ENCODE peak calls at places on chromosomes 6 and 20, in ten cellular contexts. V is NB4, X is H54, B is IMR-90, N is spleen, J is uterus, L is A549, C is adrenal gland, E is testis, Z is breast epithelium. P is an unnamed sample.

GRCh38 chr6:116136933-116137340 is 11.0 kb upstream of the COL10A1 start:
- DNase-seq in V (peak), X (no peak), B (no peak), N (no peak), J (no peak), L (no peak), C (no peak), E (no peak), Z (no peak), P (no peak)

GRCh38 chr20:43528258-43528875 is 20.9 kb downstream of the L3MBTL1 start:
- DNase-seq in V (no peak), X (no peak), B (no peak), N (no peak), J (no peak), L (no peak), C (no peak), E (no peak), Z (peak), P (no peak)

GRCh38 chr6:96898241-96898851 is 655 bp upstream of the NDUFAF4 start:
- DNase-seq in V (peak), X (no peak), B (peak), N (no peak), J (no peak), L (peak), C (no peak), E (no peak), Z (no peak), P (peak)

GRCh38 chr20:5729348-5729747 is 20.9 kb upstream of the SHLD1 start:
- DNase-seq in V (no peak), X (no peak), B (peak), N (no peak), J (no peak), L (peak), C (no peak), E (no peak), Z (no peak), P (no peak)

GRCh38 chr6:593139-593906 is 63.6 kb downstream of the HUS1B start:
- DNase-seq in V (peak), X (peak), B (peak), N (no peak), J (peak), L (peak), C (peak), E (peak), Z (no peak), P (peak)

GRCh38 chr20:1242530-1242929 is 16.7 kb downstream of the RAD21L1 start:
- DNase-seq in V (no peak), X (peak), B (peak), N (no peak), J (no peak), L (peak), C (no peak), E (no peak), Z (no peak), P (no peak)

GRCh38 chr6:90414352-90414751 is 117.7 kb upstream of the BACH2 start:
- DNase-seq in V (no peak), X (no peak), B (no peak), N (no peak), J (no peak), L (no peak), C (no peak), E (no peak), Z (no peak), P (no peak)

GRCh38 chr20:37386505-37387201 is 40.7 kb downstream of the SRC start:
- DNase-seq in V (no peak), X (no peak), B (no peak), N (peak), J (no peak), L (peak), C (no peak), E (no peak), Z (no peak), P (no peak)

GRCh38 chr20:59328071-59328470 is 27.7 kb downstream of the EDN3 start:
- DNase-seq in V (no peak), X (no peak), B (no peak), N (no peak), J (no peak), L (no peak), C (no peak), E (no peak), Z (no peak), P (no peak)

GRCh38 chr6:152637422-152638047 is 373 bp upstream of the SYNE1 start:
- DNase-seq in V (no peak), X (no peak), B (peak), N (no peak), J (no peak), L (peak), C (no peak), E (no peak), Z (no peak), P (no peak)

GRCh38 chr6:41577865-41578713 is 31.9 kb downstream of the FOXP4 start:
- DNase-seq in V (peak), X (peak), B (peak), N (no peak), J (no peak), L (no peak), C (no peak), E (no peak), Z (peak), P (no peak)

GRCh38 chr6:15285682-15286294 is 39.9 kb downstream of the JARID2 start:
- DNase-seq in V (peak), X (no peak), B (peak), N (no peak), J (no peak), L (no peak), C (peak), E (no peak), Z (no peak), P (peak)

GRCh38 chr20:22333885-22334545 is 250.4 kb downstream of the FOXA2 start:
- DNase-seq in V (peak), X (peak), B (peak), N (no peak), J (no peak), L (peak), C (peak), E (peak), Z (no peak), P (peak)

GRCh38 chr6:40477246-40478126 is 109.7 kb downstream of the LRFN2 start:
- DNase-seq in V (no peak), X (no peak), B (no peak), N (no peak), J (no peak), L (no peak), C (no peak), E (no peak), Z (no peak), P (no peak)

GRCh38 chr20:59802471-59803221 is 130.8 kb downstream of the SYCP2 start:
- DNase-seq in V (no peak), X (no peak), B (no peak), N (peak), J (no peak), L (no peak), C (peak), E (no peak), Z (peak), P (no peak)

GRCh38 chr6:15879372-15880261 is 216.8 kb upstream of the DTNBP1 start:
- DNase-seq in V (no peak), X (no peak), B (peak), N (peak), J (peak), L (no peak), C (peak), E (no peak), Z (no peak), P (peak)

GRCh38 chr6:68710496-68710895 is 75.4 kb downstream of the ADGRB3 start:
- DNase-seq in V (no peak), X (no peak), B (no peak), N (no peak), J (no peak), L (no peak), C (no peak), E (no peak), Z (no peak), P (no peak)

GRCh38 chr6:5937516-5937915 is 69.2 kb downstream of the NRN1 start:
- DNase-seq in V (no peak), X (no peak), B (no peak), N (no peak), J (no peak), L (no peak), C (no peak), E (no peak), Z (no peak), P (no peak)

GRCh38 chr20:33668087-33668790 is 1.5 kb downstream of the ACTL10 start:
- DNase-seq in V (no peak), X (peak), B (no peak), N (peak), J (peak), L (peak), C (peak), E (peak), Z (peak), P (peak)

GRCh38 chr6:110181131-110182027 is 1.2 kb downstream of the CDC40 start:
- DNase-seq in V (peak), X (no peak), B (peak), N (no peak), J (no peak), L (no peak), C (no peak), E (no peak), Z (no peak), P (peak)

GRCh38 chr20:31833130-31833930 is 12.1 kb downstream of the FOXS1 start:
- DNase-seq in V (peak), X (peak), B (peak), N (peak), J (peak), L (peak), C (peak), E (peak), Z (no peak), P (peak)

GRCh38 chr6:34147906-34148701 is 2.2 kb upstream of the GRM4 start:
- DNase-seq in V (no peak), X (no peak), B (no peak), N (peak), J (no peak), L (no peak), C (no peak), E (no peak), Z (peak), P (no peak)

GRCh38 chr6:158369241-158369640 is 57.0 kb downstream of the TULP4 start:
- DNase-seq in V (no peak), X (no peak), B (no peak), N (no peak), J (no peak), L (no peak), C (no peak), E (no peak), Z (no peak), P (no peak)

GRCh38 chr6:137487947-137488735 is 6.1 kb downstream of the OLIG3 start:
- DNase-seq in V (no peak), X (no peak), B (no peak), N (no peak), J (no peak), L (no peak), C (no peak), E (no peak), Z (no peak), P (no peak)

GRCh38 chr20:10075606-10076005 is 40.8 kb downstream of the ANKEF1 start:
- DNase-seq in V (no peak), X (no peak), B (no peak), N (no peak), J (no peak), L (no peak), C (no peak), E (no peak), Z (no peak), P (no peak)

GRCh38 chr20:57738484-57738883 is 28.7 kb upstream of the PMEPA1 start:
- DNase-seq in V (no peak), X (peak), B (no peak), N (no peak), J (no peak), L (peak), C (no peak), E (no peak), Z (no peak), P (no peak)

GRCh38 chr20:34089655-34090324 is 22.3 kb downstream of the EIF2S2 start:
- DNase-seq in V (no peak), X (no peak), B (no peak), N (no peak), J (no peak), L (no peak), C (peak), E (no peak), Z (no peak), P (no peak)

GRCh38 chr6:37242429-37243052 is 15.0 kb upstream of the TBC1D22B start:
- DNase-seq in V (no peak), X (peak), B (peak), N (no peak), J (peak), L (peak), C (peak), E (no peak), Z (no peak), P (peak)

GRCh38 chr20:3734111-3734843 is 1.8 kb downstream of the HSPA12B start:
- DNase-seq in V (no peak), X (no peak), B (no peak), N (peak), J (peak), L (no peak), C (peak), E (peak), Z (peak), P (no peak)

GRCh38 chr6:130362128-130362527 is 3.7 kb upstream of the TMEM200A start:
- DNase-seq in V (peak), X (no peak), B (no peak), N (no peak), J (no peak), L (no peak), C (no peak), E (no peak), Z (no peak), P (no peak)
- TF ChIP-seq POLR2A in V (no peak), X (no peak), B (no peak), N (no peak), J (no peak), L (no peak), C (no peak), E (no peak), Z (no peak), P (no peak)

DNA sequence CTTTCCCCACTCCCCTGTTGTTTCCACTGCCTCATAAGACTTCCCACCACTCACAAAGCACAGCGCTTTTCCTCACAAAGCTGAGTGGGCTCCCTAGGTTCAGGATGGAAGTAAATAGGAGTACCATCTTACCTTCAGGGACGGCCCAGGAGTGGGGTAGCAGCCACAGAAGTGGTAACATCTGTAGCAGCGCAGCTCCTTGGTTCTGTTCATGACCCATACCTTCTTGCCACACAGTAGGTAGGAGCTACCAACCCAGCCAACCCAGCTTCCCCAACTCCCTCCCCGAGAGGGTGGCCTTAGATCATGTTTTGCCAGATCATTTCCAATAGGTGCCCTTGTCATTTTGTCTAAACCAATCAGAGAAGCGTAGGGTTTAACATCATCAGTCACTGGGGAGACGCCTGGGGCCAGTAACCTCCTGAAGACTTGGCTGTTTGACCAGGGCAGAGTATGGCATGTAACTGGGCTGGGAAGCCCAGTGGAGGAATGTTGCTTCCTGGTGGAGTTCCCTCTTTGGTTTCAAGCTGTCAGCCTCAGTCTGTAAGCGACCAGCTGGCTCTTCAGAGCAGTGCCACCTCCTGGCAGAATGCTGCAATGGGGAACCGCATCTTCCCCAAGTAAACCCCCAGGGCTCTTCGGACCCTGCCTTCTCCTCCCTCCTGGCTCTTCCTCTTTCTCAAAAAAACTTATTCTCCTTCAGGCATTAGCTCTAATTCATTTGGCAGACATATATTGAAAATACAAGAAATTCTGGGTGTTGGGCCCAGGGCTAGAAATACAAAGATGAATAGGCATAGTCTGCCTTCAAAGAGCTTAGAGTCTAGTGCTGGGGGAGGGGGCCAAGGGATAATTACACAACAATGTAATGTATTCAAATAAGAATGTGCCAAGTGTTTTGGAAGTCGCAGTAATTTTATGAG is at the start of gene HLA-DMA:
- DNase-seq in V (peak), X (peak), B (peak), N (peak), J (peak), L (peak), C (peak), E (peak), Z (peak), P (peak)
- TF ChIP-seq POLR2A in V (no peak), X (no peak), B (no peak), N (peak), J (peak), L (no peak), C (peak), E (no peak), Z (no peak), P (peak)

GRCh38 chr20:19381947-19382346 is 169.5 kb downstream of the SLC24A3 start:
- DNase-seq in V (no peak), X (no peak), B (no peak), N (no peak), J (no peak), L (no peak), C (no peak), E (no peak), Z (no peak), P (peak)
- TF ChIP-seq POLR2A in V (no peak), X (no peak), B (no peak), N (no peak), J (no peak), L (no peak), C (no peak), E (no peak), Z (no peak), P (no peak)

DNA sequence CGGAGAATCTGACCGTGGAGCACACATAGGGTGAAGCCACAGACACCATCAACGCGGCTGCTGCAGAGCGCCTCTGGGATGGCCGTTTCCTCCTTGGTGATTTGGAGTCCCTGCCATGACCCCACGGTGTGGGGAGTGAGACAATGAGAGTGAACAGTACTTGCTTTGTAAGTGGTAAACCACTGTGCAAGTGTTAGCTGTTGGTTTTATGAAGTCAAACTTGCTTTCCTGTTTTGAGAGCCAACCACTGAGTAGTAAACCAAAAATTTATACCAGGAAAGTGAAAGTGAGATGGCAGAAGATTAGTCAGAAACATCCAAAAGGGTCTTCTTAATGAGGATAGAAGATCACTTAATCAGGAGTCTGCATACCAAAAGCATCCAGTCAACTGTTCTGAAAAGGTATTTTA is 160.7 kb downstream of the FOXC1 start:
- DNase-seq in V (no peak), X (no peak), B (peak), N (no peak), J (no peak), L (no peak), C (no peak), E (no peak), Z (no peak), P (no peak)
- TF ChIP-seq POLR2A in V (no peak), X (no peak), B (no peak), N (no peak), J (no peak), L (no peak), C (no peak), E (no peak), Z (no peak), P (no peak)

DNA sequence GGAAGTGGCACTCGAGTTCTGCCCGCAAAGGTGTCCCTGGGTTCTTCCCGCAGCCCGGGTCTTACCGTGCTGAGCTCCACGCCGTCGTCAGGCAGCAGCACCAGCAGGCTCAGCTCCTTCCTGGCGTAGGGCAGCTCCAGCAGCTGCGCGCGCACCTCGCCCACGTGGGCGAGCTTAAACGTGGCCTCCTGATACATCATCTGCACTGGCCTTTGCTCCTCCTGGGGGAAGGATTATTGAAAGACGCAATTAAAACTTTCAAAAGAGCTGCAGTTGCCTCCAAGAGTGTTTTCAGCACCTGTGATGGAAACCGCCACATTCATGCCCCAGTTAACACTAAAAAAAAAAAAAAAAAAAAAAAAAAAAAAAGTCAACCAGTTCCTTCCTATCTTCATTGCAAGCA is 11.3 kb downstream of the SERPINB9 start:
- DNase-seq in V (no peak), X (no peak), B (no peak), N (peak), J (peak), L (no peak), C (no peak), E (peak), Z (no peak), P (no peak)
- TF ChIP-seq POLR2A in V (no peak), X (no peak), B (no peak), N (no peak), J (no peak), L (no peak), C (no peak), E (no peak), Z (no peak), P (no peak)

GRCh38 chr20:49132995-49133451 is 55.1 kb downstream of the STAU1 start:
- DNase-seq in V (peak), X (peak), B (peak), N (no peak), J (peak), L (peak), C (no peak), E (no peak), Z (no peak), P (peak)
- TF ChIP-seq POLR2A in V (no peak), X (no peak), B (no peak), N (no peak), J (no peak), L (no peak), C (no peak), E (no peak), Z (no peak), P (no peak)

GRCh38 chr6:43369174-43370002 is at the start of gene ZNF318:
- DNase-seq in V (peak), X (peak), B (peak), N (peak), J (peak), L (peak), C (peak), E (peak), Z (peak), P (peak)
- TF ChIP-seq POLR2A in V (peak), X (peak), B (peak), N (no peak), J (peak), L (peak), C (peak), E (no peak), Z (peak), P (peak)

GRCh38 chr6:32224696-32225095 is 829 bp upstream of the NOTCH4 start:
- DNase-seq in V (no peak), X (no peak), B (no peak), N (no peak), J (no peak), L (no peak), C (peak), E (no peak), Z (no peak), P (no peak)
- TF ChIP-seq POLR2A in V (no peak), X (no peak), B (no peak), N (no peak), J (no peak), L (no peak), C (no peak), E (no peak), Z (no peak), P (no peak)

P was measured in erythroblast.